ENCODE peak calls at places on chromosomes 12 and 14, in nine cellular contexts. R is progenitor cell of endocrine pancreas; Q is astrocyte; M is MCF 10A; D is CD4-positive, alpha-beta T cell; S is activated CD8-positive, alpha-beta T cell treated with anti-CD3 and anti-CD28 coated beads for 36 hours; H is dorsolateral prefrontal cortex; Y is fibroblast of mammary gland; U is hepatocyte. V is an unnamed sample.

GRCh38 chr12:6829532-6830220 is 1.5 kb downstream of the P3H3 start:
- DNase-seq in Y (peak; percentile 21), H (no peak), Q (peak; percentile 31), S (no peak), D (no peak), R (no peak), M (peak; percentile 29), U (no peak), V (no peak)

GRCh38 chr12:124021025-124021406 is 48.0 kb downstream of the ZNF664 start:
- DNase-seq in M (no peak), Q (no peak), U (no peak), R (no peak), D (no peak), H (no peak), Y (no peak), S (no peak), V (no peak)

GRCh38 chr12:121260091-121260490 is 36.4 kb downstream of the CAMKK2 start:
- DNase-seq in D (no peak), M (no peak), Q (no peak), U (no peak), Y (no peak), R (no peak), H (no peak), S (no peak), V (no peak)

GRCh38 chr12:10031771-10032175 is 1.3 kb downstream of the CLEC9A start:
- DNase-seq in M (peak; percentile 87), U (no peak), R (no peak), Q (peak; percentile 82), D (no peak), S (no peak), Y (peak; percentile 38), H (no peak), V (no peak)

GRCh38 chr12:112303004-112303403 is 79.2 kb downstream of the HECTD4 start:
- DNase-seq in M (peak; percentile 71), U (peak; percentile 19), H (no peak), R (no peak), Y (peak; percentile 80), S (peak; percentile 78), D (no peak), Q (peak; percentile 84), V (peak; percentile 56)

GRCh38 chr12:53211476-53212381 is 4.7 kb upstream of the ITGB7 start:
- DNase-seq in D (no peak), M (no peak), Q (no peak), Y (no peak), U (no peak), H (no peak), R (no peak), S (peak; percentile 45), V (no peak)

GRCh38 chr14:44490966-44491365 is 16.1 kb downstream of the FSCB start:
- DNase-seq in Q (no peak), Y (no peak), H (no peak), U (no peak), S (no peak), R (no peak), M (no peak), D (no peak), V (no peak)

GRCh38 chr14:61564623-61565091 is 130.7 kb upstream of the HIF1A start:
- DNase-seq in R (no peak), H (no peak), M (peak; percentile 92), Q (peak; percentile 99), Y (peak; percentile 97), S (no peak), D (no peak), U (peak; percentile 82), V (peak; percentile 53)

GRCh38 chr14:52055215-52055614 is 13.6 kb downstream of the NID2 start:
- DNase-seq in R (no peak), U (no peak), H (no peak), M (no peak), D (no peak), Q (peak; percentile 33), Y (peak; percentile 39), S (no peak), V (no peak)

GRCh38 chr14:52052991-52053390 is 15.9 kb downstream of the NID2 start:
- DNase-seq in R (no peak), Y (peak; percentile 80), D (no peak), H (no peak), U (no peak), M (no peak), S (no peak), Q (peak; percentile 89), V (no peak)

GRCh38 chr14:52052289-52052943 is 16.4 kb downstream of the NID2 start:
- DNase-seq in D (no peak), S (no peak), Y (peak; percentile 94), U (no peak), Q (peak; percentile 87), H (no peak), M (peak; percentile 35), R (no peak), V (no peak)

GRCh38 chr14:52051861-52052260 is 17.0 kb downstream of the NID2 start:
- DNase-seq in Y (peak; percentile 89), R (no peak), D (no peak), H (no peak), S (no peak), Q (peak; percentile 90), U (no peak), M (no peak), V (no peak)

DNA sequence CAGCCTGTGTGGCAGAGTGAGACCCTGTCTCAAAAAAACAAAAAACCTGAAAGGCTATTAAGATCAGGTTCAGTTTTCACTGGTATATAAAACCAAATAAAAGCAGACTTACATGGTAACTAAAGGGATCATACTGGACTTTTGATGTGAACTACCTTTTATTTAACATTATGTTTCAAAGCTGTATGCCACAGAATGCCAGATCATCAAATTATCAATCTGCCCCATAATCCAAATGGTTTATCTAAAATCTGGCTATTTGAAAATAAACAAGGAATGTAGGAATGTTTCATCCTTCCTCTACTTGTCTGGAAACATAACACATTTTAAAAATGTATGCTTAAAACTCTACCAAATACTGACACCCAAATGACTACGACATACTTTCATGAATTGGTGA is 14.2 kb downstream of the NID2 start:
- DNase-seq in Y (no peak), S (no peak), D (no peak), U (no peak), H (no peak), M (no peak), R (no peak), Q (no peak), V (no peak)
- TF ChIP-seq CTCF in Y (no peak), S (no peak), D (no peak), U (no peak), H (no peak), M (no peak), R (no peak), Q (no peak), V (no peak)

GRCh38 chr12:5432011-5432400 is at the start of gene NTF3:
- DNase-seq in M (no peak), Q (peak; percentile 23), Y (peak; percentile 2), R (peak; percentile 34), S (no peak), D (no peak), H (no peak), U (peak; percentile 74), V (no peak)

GRCh38 chr12:5433840-5434646 is 2.1 kb downstream of the NTF3 start:
- DNase-seq in M (no peak), Q (no peak), Y (no peak), R (no peak), H (no peak), D (no peak), S (no peak), U (no peak), V (no peak)

GRCh38 chr12:5435161-5435560 is 3.3 kb downstream of the NTF3 start:
- DNase-seq in U (no peak), M (no peak), Q (no peak), S (no peak), H (no peak), R (no peak), D (no peak), Y (no peak), V (no peak)

GRCh38 chr12:5434647-5434968 is 2.7 kb downstream of the NTF3 start:
- DNase-seq in M (no peak), Y (no peak), U (no peak), S (no peak), H (no peak), D (no peak), Q (no peak), R (no peak), V (no peak)

DNA sequence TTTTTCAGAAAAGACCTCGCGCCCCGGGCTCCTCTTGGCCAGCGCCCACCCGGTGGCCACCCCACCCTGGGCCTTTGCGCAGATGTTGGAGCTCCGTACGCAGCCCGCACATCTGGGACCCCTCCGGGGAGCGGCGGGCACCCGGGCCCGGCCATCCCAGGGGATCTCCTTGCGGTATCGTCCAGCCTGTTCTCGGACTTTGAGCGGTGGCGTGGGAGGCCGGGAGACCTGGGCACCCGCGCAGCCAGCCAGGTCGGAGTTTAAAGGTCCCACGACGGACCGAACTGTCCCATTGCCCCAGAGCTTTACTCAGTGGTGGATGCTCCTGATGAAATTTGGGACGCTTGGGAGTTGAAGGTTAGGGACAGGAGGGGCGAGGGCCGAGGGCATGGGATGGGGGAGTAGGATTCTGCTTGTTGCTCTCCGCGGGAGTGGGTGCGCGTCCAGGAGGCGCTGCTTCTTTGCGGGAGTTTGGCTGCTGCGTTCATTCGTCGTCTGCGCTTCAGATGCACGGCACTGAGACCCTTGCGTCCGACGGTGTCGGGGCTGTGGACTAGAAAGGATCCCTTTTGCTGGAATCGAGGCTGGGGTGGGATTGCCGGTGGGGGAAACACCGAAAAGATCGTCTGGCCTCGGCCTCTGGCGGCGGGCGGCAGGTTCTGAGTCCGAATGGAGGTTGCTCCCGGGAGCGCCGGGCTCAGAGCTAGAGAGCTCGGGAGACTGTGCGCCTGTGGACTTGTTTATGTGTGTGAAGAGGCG is 1.4 kb downstream of the NTF3 start:
- DNase-seq in U (peak; percentile 66), R (peak; percentile 44), S (no peak), M (no peak), H (no peak), Q (no peak), D (no peak), Y (no peak), V (no peak)
- TF ChIP-seq CTCF in U (peak; percentile 7), R (peak; percentile 11), S (no peak), M (no peak), H (no peak), Q (no peak), D (no peak), Y (no peak), V (no peak)

DNA sequence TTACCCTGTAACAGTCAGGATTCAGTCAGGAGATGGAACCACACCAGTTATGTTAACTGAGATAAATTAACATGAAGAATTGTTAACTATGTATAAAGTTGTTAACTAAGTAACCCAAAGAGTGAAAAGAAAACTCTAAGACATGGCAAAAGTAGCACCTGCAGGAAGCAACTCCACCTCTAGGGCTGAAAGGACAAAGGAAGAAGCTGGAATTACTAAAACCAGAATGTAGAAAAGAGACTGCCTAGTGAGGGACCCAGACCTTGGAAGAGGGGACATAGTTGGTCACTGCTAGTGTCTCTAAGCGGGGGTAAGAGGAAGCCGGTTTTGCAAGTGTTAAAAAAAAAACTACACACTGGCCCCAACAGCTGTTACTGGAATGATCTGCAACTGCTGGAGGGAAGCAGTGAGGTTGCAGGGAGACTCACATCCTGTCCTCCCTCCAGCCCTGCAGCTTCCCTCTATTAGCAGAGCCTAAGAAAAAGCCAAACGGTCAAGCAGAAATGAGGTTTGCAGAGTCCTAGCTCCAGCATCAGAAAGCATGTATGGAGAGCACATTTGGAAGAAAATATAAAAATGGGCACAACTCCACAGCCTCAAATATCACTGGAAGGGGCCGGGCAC is 39.7 kb downstream of the GPR135 start:
- DNase-seq in Y (peak; percentile 76), R (no peak), M (no peak), U (no peak), H (no peak), D (no peak), S (no peak), Q (no peak), V (no peak)
- TF ChIP-seq CTCF in Y (peak; percentile 10), R (no peak), M (no peak), U (no peak), H (no peak), D (no peak), S (no peak), Q (no peak), V (no peak)

GRCh38 chr14:90697577-90698206 is 118.5 kb downstream of the TTC7B start:
- DNase-seq in D (peak; percentile 67), U (peak; percentile 87), Y (peak; percentile 79), R (peak; percentile 71), M (peak; percentile 85), H (peak; percentile 92), Q (peak; percentile 55), S (peak; percentile 83), V (peak; percentile 85)
- TF ChIP-seq CTCF in D (peak; percentile 94), U (peak; percentile 95), Y (peak; percentile 97), R (peak; percentile 95), M (peak; percentile 94), H (peak; percentile 98), Q (peak; percentile 97), S (peak; percentile 96), V (peak; percentile 76)